ENCODE peak calls at places on chromosomes 16 and 17, in seven cellular contexts. F, U, G, H, D, J and R are unnamed samples.
A peak's percentile ranks its signal among the peaks of the same experiment; 100 is the strongest.

GRCh38 chr16:23318639-23319038 is 16.5 kb downstream of the SCNN1B start:
- DNase-seq in D (no peak), U (no peak), G (no peak), H (no peak), J (no peak), F (peak; percentile 8), R (no peak)

GRCh38 chr17:35390663-35391062 is 17.2 kb upstream of the SLFN11 start:
- DNase-seq in J (no peak), H (no peak), D (no peak), F (no peak), G (no peak), U (no peak), R (no peak)

GRCh38 chr16:78667675-78668074 is 568.2 kb downstream of the WWOX start:
- DNase-seq in H (no peak), U (no peak), J (no peak), G (no peak), D (no peak), F (no peak), R (no peak)

GRCh38 chr16:84828322-84828721 is 8.5 kb downstream of the CRISPLD2 start:
- DNase-seq in G (no peak), J (no peak), U (no peak), H (no peak), F (no peak), D (no peak), R (no peak)

GRCh38 chr16:53415504-53415903 is 18.8 kb upstream of the RBL2 start:
- DNase-seq in F (no peak), D (no peak), J (no peak), G (no peak), U (no peak), H (peak; percentile 47), R (no peak)

GRCh38 chr17:71941920-71942319 is 178.9 kb upstream of the SOX9 start:
- DNase-seq in G (no peak), H (no peak), J (no peak), F (no peak), U (no peak), D (no peak), R (no peak)

GRCh38 chr16:4264546-4264945 is 8.3 kb downstream of the TFAP4 start:
- DNase-seq in U (no peak), J (no peak), H (no peak), D (no peak), G (no peak), F (no peak), R (no peak)

GRCh38 chr16:81645303-81645702 is 133.8 kb upstream of the PLCG2 start:
- DNase-seq in G (no peak), F (peak; percentile 84), J (peak; percentile 57), H (peak; percentile 37), D (peak; percentile 96), U (peak; percentile 26), R (no peak)

GRCh38 chr16:88880226-88881051 is 14.0 kb upstream of the PABPN1L start:
- DNase-seq in J (no peak), H (peak; percentile 40), U (no peak), F (no peak), D (no peak), G (no peak), R (no peak)

GRCh38 chr16:50644730-50645129 is 36.4 kb downstream of the SNX20 start:
- DNase-seq in H (peak; percentile 42), D (no peak), U (no peak), J (no peak), F (no peak), G (peak; percentile 7), R (no peak)

GRCh38 chr16:56610609-56611111 is 2.3 kb downstream of the MT2A start:
- DNase-seq in J (no peak), H (no peak), G (no peak), U (no peak), F (no peak), D (no peak), R (no peak)

GRCh38 chr17:51015145-51015558 is 105.5 kb downstream of the SPAG9 start:
- DNase-seq in F (no peak), D (no peak), U (no peak), J (no peak), G (peak; percentile 72), H (no peak), R (no peak)

GRCh38 chr16:22270525-22270924 is 26.7 kb upstream of the POLR3E start:
- DNase-seq in H (no peak), J (no peak), U (no peak), G (no peak), F (peak; percentile 6), D (no peak), R (no peak)

GRCh38 chr16:83205896-83206295 is 579.1 kb downstream of the CDH13 start:
- DNase-seq in U (no peak), D (no peak), F (no peak), H (no peak), G (no peak), J (no peak), R (no peak)

GRCh38 chr17:40122466-40122943 is 734 bp downstream of the MSL1 start:
- DNase-seq in U (no peak), F (peak; percentile 86), D (peak; percentile 85), H (peak; percentile 79), G (no peak), J (no peak), R (peak; percentile 37)

GRCh38 chr17:5669191-5669590 is 84.9 kb upstream of the NLRP1 start:
- DNase-seq in J (no peak), G (no peak), H (no peak), D (no peak), U (no peak), F (no peak), R (no peak)

GRCh38 chr17:67071595-67071994 is 27.2 kb downstream of the CACNG1 start:
- DNase-seq in F (no peak), U (no peak), J (no peak), D (no peak), H (no peak), G (no peak), R (no peak)

GRCh38 chr17:50672831-50673551 is 34.7 kb downstream of the ANKRD40 start:
- DNase-seq in H (no peak), U (peak; percentile 54), G (no peak), F (peak; percentile 56), D (peak; percentile 53), J (peak; percentile 54), R (no peak)

GRCh38 chr16:4529085-4530060 is 9.2 kb downstream of the CDIP1 start:
- DNase-seq in F (no peak), J (peak; percentile 80), G (no peak), H (peak; percentile 52), U (no peak), D (no peak), R (no peak)

GRCh38 chr17:78865682-78866390 is 25.2 kb upstream of the USP36 start:
- DNase-seq in H (peak; percentile 88), U (no peak), J (peak; percentile 15), G (peak; percentile 52), F (peak; percentile 85), D (peak; percentile 91), R (peak; percentile 74)

GRCh38 chr17:40399185-40399584 is 18.5 kb downstream of the TOP2A start:
- DNase-seq in U (no peak), G (peak; percentile 34), H (peak; percentile 72), F (no peak), J (no peak), D (no peak), R (no peak)

GRCh38 chr16:28925386-28926228 is 569 bp upstream of the RABEP2 start:
- DNase-seq in G (peak; percentile 55), U (no peak), H (peak; percentile 91), D (peak; percentile 87), F (peak; percentile 95), J (peak; percentile 56), R (no peak)

GRCh38 chr17:81471804-81472456 is 40.7 kb downstream of the ACTG1 start:
- DNase-seq in U (no peak), G (peak; percentile 60), J (peak; percentile 51), H (peak; percentile 47), F (peak; percentile 95), D (peak; percentile 97), R (no peak)

GRCh38 chr16:68387301-68387700 is 61.0 kb downstream of the SMPD3 start:
- DNase-seq in F (peak; percentile 68), U (no peak), J (no peak), H (peak; percentile 28), G (no peak), D (no peak), R (no peak)

GRCh38 chr17:75124041-75124818 is 7.3 kb downstream of the NT5C start:
- DNase-seq in F (peak; percentile 92), D (no peak), G (no peak), H (no peak), U (no peak), J (peak; percentile 95), R (no peak)

GRCh38 chr16:4081577-4082021 is 34.6 kb downstream of the ADCY9 start:
- DNase-seq in F (no peak), G (peak; percentile 49), D (no peak), J (no peak), H (peak; percentile 13), U (no peak), R (no peak)

GRCh38 chr17:3914319-3914685 is 2.0 kb downstream of the P2RX1 start:
- DNase-seq in H (no peak), U (no peak), D (no peak), G (no peak), J (no peak), F (peak; percentile 71), R (no peak)

GRCh38 chr16:69567031-69567680 is 1.4 kb downstream of the NFAT5 start:
- DNase-seq in G (no peak), H (no peak), J (no peak), F (no peak), D (no peak), U (no peak), R (no peak)
- TF ChIP-seq CTCF in G (peak; percentile 18), H (peak; percentile 28), J (peak; percentile 41), F (no peak), D (no peak), U (no peak), R (peak; percentile 41)

GRCh38 chr17:29246638-29247037 is at the start of gene CRYBA1:
- DNase-seq in H (peak; percentile 83), F (no peak), U (no peak), G (no peak), D (no peak), J (no peak), R (no peak)
- TF ChIP-seq CTCF in H (no peak), F (no peak), U (no peak), G (no peak), D (no peak), J (peak; percentile 37), R (no peak)

GRCh38 chr17:9768381-9768934 is 22.9 kb downstream of the DHRS7C start:
- DNase-seq in H (peak; percentile 56), U (no peak), F (no peak), J (no peak), D (no peak), G (no peak), R (no peak)
- TF ChIP-seq CTCF in H (peak; percentile 64), U (no peak), F (peak; percentile 22), J (peak; percentile 69), D (no peak), G (peak; percentile 24), R (peak; percentile 72)

DNA sequence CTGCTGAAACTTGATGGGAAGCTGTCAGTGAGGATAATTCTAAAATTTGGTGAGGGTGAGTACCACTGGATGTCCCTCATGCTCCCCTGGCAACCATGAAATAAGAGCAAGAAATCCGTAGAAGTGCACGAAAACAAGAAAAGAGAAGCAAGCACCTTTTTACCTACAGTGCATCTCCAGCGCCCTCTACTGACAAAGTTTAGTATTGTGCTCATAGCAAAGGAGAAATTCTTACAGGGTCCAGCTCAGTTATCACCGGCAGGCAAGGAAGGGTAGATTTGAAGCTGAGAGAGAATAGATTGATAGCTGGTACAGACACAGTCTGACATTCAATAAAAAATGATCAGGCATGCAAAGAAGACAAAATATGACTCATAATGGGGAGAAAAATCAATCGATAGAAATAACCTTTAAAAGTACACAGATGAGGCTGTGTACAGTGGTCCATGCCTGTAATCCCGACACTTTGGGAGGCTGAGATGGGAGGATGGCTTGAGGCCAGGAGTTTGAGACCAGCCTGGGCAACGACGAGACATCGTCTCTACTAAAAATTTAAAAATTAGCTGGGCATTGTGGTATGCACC is 28.3 kb upstream of the TEX2 start:
- DNase-seq in J (no peak), H (no peak), D (no peak), F (no peak), U (no peak), G (no peak), R (no peak)
- TF ChIP-seq CTCF in J (peak; percentile 68), H (peak; percentile 48), D (no peak), F (no peak), U (no peak), G (peak; percentile 26), R (peak; percentile 50)